ENCODE peak calls at places on chromosome 1, in five cellular contexts. X is HCT116, A is K562, Z is GM23338, B is breast epithelium. M is an unnamed sample.
A peak's percentile ranks its signal among the peaks of the same experiment; 100 is the strongest.

GRCh38 chr1:234331511-234331910 is 41.7 kb upstream of the COA6 start:
- DNase-seq in X (no peak), B (no peak), Z (no peak), A (no peak), M (no peak)

GRCh38 chr1:236350308-236350707 is 43.8 kb upstream of the EDARADD start:
- DNase-seq in B (no peak), Z (no peak), X (no peak), A (no peak), M (no peak)

GRCh38 chr1:161218301-161219077 is 3.4 kb downstream of the FCER1G start:
- DNase-seq in A (no peak), B (no peak), X (no peak), Z (no peak), M (peak; percentile 58)

GRCh38 chr1:110003747-110004428 is 19.3 kb downstream of the AHCYL1 start:
- DNase-seq in Z (peak; percentile 65), B (peak; percentile 75), X (peak; percentile 73), A (peak; percentile 70), M (no peak)

GRCh38 chr1:109050228-109050995 is 8.5 kb upstream of the WDR47 start:
- DNase-seq in B (no peak), Z (no peak), A (no peak), X (no peak), M (no peak)

GRCh38 chr1:156444407-156445001 is 56.1 kb downstream of the MEF2D start:
- DNase-seq in B (no peak), Z (peak; percentile 89), X (peak; percentile 48), A (no peak), M (no peak)

GRCh38 chr1:225573216-225573615 is 79.7 kb downstream of the ENAH start:
- DNase-seq in Z (no peak), X (no peak), A (no peak), B (no peak), M (no peak)

GRCh38 chr1:246497331-246497915 is 9.7 kb downstream of the SMYD3 start:
- DNase-seq in Z (peak; percentile 84), B (no peak), A (peak; percentile 66), X (peak; percentile 60), M (no peak)

GRCh38 chr1:13927736-13928135 is 227.7 kb downstream of the PRDM2 start:
- DNase-seq in A (no peak), X (no peak), Z (no peak), B (no peak), M (no peak)

GRCh38 chr1:209659909-209660308 is 7.7 kb upstream of the LAMB3 start:
- DNase-seq in X (no peak), B (no peak), A (no peak), Z (no peak), M (no peak)
- TF ChIP-seq POLR2AphosphoS5 in X (no peak), B (no peak), A (no peak), Z (no peak), M (no peak)

GRCh38 chr1:183620311-183620710 is 15.3 kb downstream of the ARPC5 start:
- DNase-seq in X (no peak), Z (peak; percentile 30), B (no peak), A (no peak), M (no peak)

GRCh38 chr1:183628537-183628936 is 7.0 kb downstream of the ARPC5 start:
- DNase-seq in B (no peak), Z (no peak), X (no peak), A (no peak), M (no peak)

GRCh38 chr1:183619719-183620118 is 15.9 kb downstream of the ARPC5 start:
- DNase-seq in A (no peak), B (no peak), X (no peak), Z (no peak), M (no peak)

GRCh38 chr1:183622013-183622412 is 13.6 kb downstream of the ARPC5 start:
- DNase-seq in X (no peak), B (no peak), Z (no peak), A (no peak), M (no peak)

GRCh38 chr1:183622884-183623785 is 12.4 kb downstream of the ARPC5 start:
- DNase-seq in Z (peak; percentile 78), X (peak; percentile 51), A (peak; percentile 58), B (no peak), M (no peak)
- TF ChIP-seq POLR2AphosphoS5 in Z (no peak), X (no peak), A (no peak), B (no peak), M (no peak)

GRCh38 chr1:100950776-100951175 is 54.9 kb downstream of the SLC30A7 start:
- DNase-seq in X (no peak), B (no peak), A (no peak), Z (peak; percentile 64), M (no peak)

GRCh38 chr1:100959502-100960060 is 63.7 kb downstream of the SLC30A7 start:
- DNase-seq in X (no peak), A (no peak), Z (no peak), B (no peak), M (no peak)

GRCh38 chr1:100953915-100954314 is 58.0 kb downstream of the SLC30A7 start:
- DNase-seq in A (no peak), B (no peak), Z (no peak), X (no peak), M (no peak)

GRCh38 chr1:100952104-100952745 is 56.3 kb downstream of the SLC30A7 start:
- DNase-seq in B (no peak), A (no peak), Z (no peak), X (no peak), M (no peak)

DNA sequence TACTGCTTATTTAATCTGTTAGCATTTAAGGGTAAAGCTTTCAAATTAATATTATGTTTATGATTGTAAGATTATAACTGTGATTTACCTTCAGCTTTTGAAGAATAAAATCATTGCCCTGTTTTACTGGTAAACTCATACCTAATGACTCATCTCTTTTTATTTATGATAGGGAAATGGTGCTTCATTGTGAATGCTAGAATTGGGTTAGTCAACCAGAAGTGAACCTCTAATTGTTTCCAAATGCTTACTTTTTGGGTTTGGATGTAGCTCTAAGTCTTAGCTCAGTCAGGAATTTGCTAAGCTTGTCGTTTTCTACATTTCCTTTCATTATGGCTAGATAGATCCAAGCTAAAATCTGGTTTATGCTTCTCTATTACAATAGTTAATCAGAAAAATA is 59.4 kb downstream of the SLC30A7 start:
- DNase-seq in B (no peak), Z (no peak), X (no peak), A (no peak), M (no peak)
- TF ChIP-seq POLR2AphosphoS5 in B (no peak), Z (no peak), X (no peak), A (no peak), M (no peak)

GRCh38 chr1:182599339-182599738 is 4.8 kb downstream of the RGS16 start:
- DNase-seq in B (no peak), A (peak; percentile 61), Z (peak; percentile 72), X (no peak), M (no peak)

GRCh38 chr1:182601416-182601786 is 2.8 kb downstream of the RGS16 start:
- DNase-seq in B (peak; percentile 51), A (peak; percentile 69), Z (peak; percentile 96), X (peak; percentile 69), M (no peak)

GRCh38 chr1:182600036-182600713 is 4.0 kb downstream of the RGS16 start:
- DNase-seq in B (no peak), X (no peak), A (no peak), Z (no peak), M (no peak)

GRCh38 chr1:182601926-182602325 is 2.3 kb downstream of the RGS16 start:
- DNase-seq in X (no peak), A (no peak), B (no peak), Z (no peak), M (no peak)

GRCh38 chr1:182600745-182601415 is 3.3 kb downstream of the RGS16 start:
- DNase-seq in A (no peak), Z (no peak), B (no peak), X (no peak), M (no peak)
- TF ChIP-seq POLR2AphosphoS5 in A (no peak), Z (no peak), B (no peak), X (no peak), M (no peak)

M was measured in spleen.